ENCODE peak calls at places on chromosomes 2 and 18, in nine cellular contexts. M is brain microvascular endothelial cell, O is fibroblast of lung, T is psoas muscle, S is BE2C, C is heart right ventricle, Z is dorsolateral prefrontal cortex, D is SK-N-SH, N is ascending aorta. E is an unnamed sample.
A peak's percentile ranks its signal among the peaks of the same experiment; 100 is the strongest.

GRCh38 chr2:7513834-7514233 is 596.6 kb downstream of the RNF144A start:
- DNase-seq in T (no peak), N (no peak), D (no peak), Z (no peak), S (no peak), O (no peak), M (no peak), C (no peak), E (no peak)

GRCh38 chr18:70415823-70416488 is 127.1 kb downstream of the SOCS6 start:
- DNase-seq in Z (no peak), M (no peak), N (no peak), D (no peak), C (no peak), O (no peak), S (no peak), T (no peak), E (no peak)

GRCh38 chr2:86185517-86186212 is 9.6 kb downstream of the IMMT start:
- DNase-seq in S (no peak), N (no peak), C (no peak), D (no peak), M (no peak), Z (no peak), T (no peak), O (no peak), E (no peak)

GRCh38 chr18:2894841-2895370 is 48.1 kb downstream of the EMILIN2 start:
- DNase-seq in T (no peak), D (no peak), C (no peak), M (no peak), O (no peak), S (no peak), Z (no peak), N (peak; percentile 38), E (no peak)

GRCh38 chr18:64405161-64405560 is 256.3 kb upstream of the LINC00305 start:
- DNase-seq in O (peak; percentile 0), M (peak; percentile 69), T (no peak), C (no peak), S (no peak), Z (no peak), N (no peak), D (no peak), E (no peak)

GRCh38 chr2:130877258-130877657 is 40.5 kb downstream of the ARHGEF4 start:
- DNase-seq in O (no peak), S (no peak), C (no peak), T (no peak), D (no peak), N (no peak), M (no peak), Z (no peak), E (no peak)

GRCh38 chr2:173760553-173760952 is 204.6 kb downstream of the SP3 start:
- DNase-seq in N (no peak), M (peak; percentile 7), S (no peak), C (no peak), O (peak; percentile 41), T (no peak), D (no peak), Z (no peak), E (no peak)

GRCh38 chr18:56538756-56539155 is 99.6 kb downstream of the TXNL1 start:
- DNase-seq in M (peak; percentile 29), T (no peak), Z (no peak), D (no peak), O (peak; percentile 77), S (no peak), C (no peak), N (no peak), E (no peak)

DNA sequence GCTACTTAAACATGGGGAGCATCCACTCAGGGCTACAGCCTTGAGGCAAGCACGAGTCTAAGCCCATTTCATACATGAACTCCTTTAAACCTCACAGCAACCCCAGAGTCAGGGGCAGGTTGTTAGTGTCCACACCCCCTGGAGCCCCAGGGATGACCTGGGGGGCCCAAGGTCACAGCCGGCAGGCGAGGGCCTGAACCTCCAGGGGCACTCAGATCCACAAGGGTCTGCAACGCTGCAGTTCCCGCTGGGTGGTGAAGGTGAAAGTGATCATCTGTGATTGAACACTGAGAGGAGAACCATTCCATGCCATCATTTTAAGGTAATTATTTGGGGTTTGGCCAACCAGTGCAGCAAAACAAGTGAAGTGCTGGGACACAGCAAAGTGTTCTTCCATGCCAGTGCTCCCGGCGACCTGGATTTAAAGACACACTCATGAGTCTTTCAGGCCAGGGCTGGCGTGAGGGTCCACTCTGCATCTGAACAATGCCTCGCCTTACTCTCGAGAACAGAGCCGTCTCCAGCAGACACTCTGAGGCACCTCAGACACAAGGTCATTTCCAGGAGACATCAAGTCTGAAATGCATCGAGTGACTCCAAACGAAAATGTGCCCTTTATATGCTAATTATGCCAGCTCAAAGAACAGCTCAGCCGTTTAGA is 61.6 kb upstream of the SNTG2 start:
- DNase-seq in O (no peak), Z (no peak), C (no peak), N (peak; percentile 45), M (no peak), D (no peak), S (no peak), T (no peak), E (no peak)
- H3K27me3 ChIP-seq in O (no peaks in the 10 kb centered on the region), Z (peaks cover 17% of the 10 kb centered on the region), C (no peaks in the 10 kb centered on the region), N (no peaks in the 10 kb centered on the region), M (no peaks in the 10 kb centered on the region), D (no peaks in the 10 kb centered on the region), S (no peaks in the 10 kb centered on the region), T (no peaks in the 10 kb centered on the region), E (no peaks in the 10 kb centered on the region)

GRCh38 chr2:45005261-45006002 is 3.8 kb downstream of the SIX2 start:
- DNase-seq in S (no peak), T (no peak), C (no peak), Z (no peak), O (no peak), M (no peak), D (peak; percentile 31), N (no peak), E (no peak)

GRCh38 chr2:45006041-45006941 is 3.0 kb downstream of the SIX2 start:
- DNase-seq in S (no peak), O (no peak), T (no peak), C (no peak), M (no peak), N (no peak), D (peak; percentile 35), Z (no peak), E (no peak)

GRCh38 chr2:45003586-45004568 is 5.4 kb downstream of the SIX2 start:
- DNase-seq in N (no peak), O (no peak), M (no peak), T (no peak), Z (no peak), C (no peak), S (no peak), D (peak; percentile 33), E (no peak)

GRCh38 chr2:45002661-45003210 is 6.5 kb downstream of the SIX2 start:
- DNase-seq in T (no peak), N (no peak), C (no peak), O (no peak), Z (no peak), S (no peak), M (no peak), D (no peak), E (no peak)

DNA sequence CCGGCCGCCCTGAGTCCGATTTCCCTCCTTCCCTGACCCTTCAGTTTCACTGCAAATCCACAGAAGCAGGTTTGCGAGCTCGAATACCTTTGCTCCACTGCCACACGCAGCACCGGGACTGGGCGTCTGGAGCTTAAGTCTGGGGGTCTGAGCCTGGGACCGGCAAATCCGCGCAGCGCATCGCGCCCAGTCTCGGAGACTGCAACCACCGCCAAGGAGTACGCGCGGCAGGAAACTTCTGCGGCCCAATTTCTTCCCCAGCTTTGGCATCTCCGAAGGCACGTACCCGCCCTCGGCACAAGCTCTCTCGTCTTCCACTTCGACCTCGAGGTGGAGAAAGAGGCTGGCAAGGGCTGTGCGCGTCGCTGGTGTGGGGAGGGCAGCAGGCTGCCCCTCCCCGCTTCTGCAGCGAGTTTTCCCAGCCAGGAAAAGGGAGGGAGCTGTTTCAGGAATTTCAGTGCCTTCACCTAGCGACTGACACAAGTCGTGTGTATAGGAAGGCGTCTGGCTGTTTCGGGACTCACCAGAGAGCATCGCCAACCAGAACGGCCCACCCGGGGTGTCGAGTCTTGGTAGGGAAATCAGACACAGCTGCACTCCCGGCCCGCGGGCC is 4.6 kb downstream of the SIX2 start:
- DNase-seq in D (no peak), T (no peak), C (no peak), Z (no peak), S (no peak), M (no peak), O (no peak), N (no peak), E (no peak)
- H3K27me3 ChIP-seq in D (no peaks in the 10 kb centered on the region), T (no peaks in the 10 kb centered on the region), C (peaks cover 21% of the 10 kb centered on the region), Z (peaks cover 98% of the 10 kb centered on the region), S (no peaks in the 10 kb centered on the region), M (no peaks in the 10 kb centered on the region), O (peaks cover 94% of the 10 kb centered on the region), N (peaks cover 8% of the 10 kb centered on the region), E (peaks cover 96% of the 10 kb centered on the region)

GRCh38 chr2:232352511-232353091 is 25.9 kb upstream of the ALPP start:
- DNase-seq in T (peak; percentile 45), O (no peak), D (no peak), Z (no peak), S (no peak), M (no peak), C (no peak), N (no peak), E (no peak)

GRCh38 chr2:232349946-232350635 is 28.5 kb upstream of the ALPP start:
- DNase-seq in N (no peak), T (peak; percentile 53), M (no peak), O (no peak), C (no peak), D (no peak), S (no peak), Z (no peak), E (no peak)

GRCh38 chr2:232349546-232349945 is 29.0 kb upstream of the ALPP start:
- DNase-seq in C (no peak), M (no peak), O (no peak), T (peak; percentile 42), Z (no peak), D (no peak), N (no peak), S (no peak), E (no peak)

GRCh38 chr2:232351686-232352510 is 26.7 kb upstream of the ALPP start:
- DNase-seq in C (no peak), Z (no peak), N (no peak), D (no peak), S (no peak), T (peak; percentile 47), M (no peak), O (no peak), E (no peak)

GRCh38 chr2:232350804-232351685 is 27.5 kb upstream of the ALPP start:
- DNase-seq in T (peak; percentile 38), S (no peak), C (no peak), O (no peak), Z (no peak), D (no peak), N (no peak), M (no peak), E (no peak)
- H3K27me3 ChIP-seq in T (no peaks in the 10 kb centered on the region), S (peaks cover 56% of the 10 kb centered on the region), C (peaks cover 22% of the 10 kb centered on the region), O (peaks cover 20% of the 10 kb centered on the region), Z (peaks cover 58% of the 10 kb centered on the region), D (peaks cover 67% of the 10 kb centered on the region), N (peaks cover 19% of the 10 kb centered on the region), M (peaks cover 52% of the 10 kb centered on the region), E (peaks cover 56% of the 10 kb centered on the region)

DNA sequence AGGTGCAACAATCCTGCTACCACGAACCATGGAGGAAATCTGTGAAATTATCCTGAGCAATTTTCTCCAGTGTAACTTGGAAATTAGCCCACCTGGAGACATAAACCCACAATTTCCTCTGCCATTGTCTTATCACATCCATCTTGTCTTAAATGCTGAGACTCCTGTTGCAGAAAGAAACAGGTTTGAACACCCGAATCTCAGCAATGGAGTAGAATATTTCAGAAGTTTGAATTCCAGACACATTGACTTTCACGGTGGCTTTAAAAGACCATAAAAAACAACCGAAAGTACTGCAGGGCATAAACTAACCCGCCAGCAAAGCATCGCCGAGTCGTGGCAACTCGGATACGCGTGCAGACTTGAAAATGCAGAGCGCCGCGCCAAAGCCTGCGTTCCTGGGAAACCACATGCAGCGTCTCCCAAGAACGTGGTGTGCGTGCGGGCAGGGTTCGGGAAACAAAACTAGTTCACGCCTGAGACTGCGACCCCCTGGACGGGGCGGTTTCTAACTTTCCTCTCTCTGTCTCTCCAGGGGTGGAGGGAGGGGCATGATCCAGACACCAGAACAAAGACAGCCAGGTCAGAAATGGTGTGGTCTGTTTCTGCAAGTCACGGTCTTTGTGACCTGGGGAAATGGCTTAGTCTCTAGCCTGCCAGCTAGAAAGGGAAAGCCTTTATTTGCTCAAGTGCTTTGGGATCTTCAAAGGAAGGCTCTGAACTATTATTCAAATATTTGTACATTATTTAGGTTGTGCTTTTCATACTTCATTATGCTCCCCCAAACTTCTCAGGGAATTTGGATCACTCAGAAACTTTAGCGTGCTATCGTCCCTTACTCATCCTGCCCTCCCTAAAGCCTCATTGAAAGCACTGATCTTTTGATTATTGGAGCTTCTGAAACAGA is 26.9 kb upstream of the KCTD1 start:
- DNase-seq in T (peak; percentile 61), O (peak; percentile 75), D (peak; percentile 50), N (no peak), S (peak; percentile 43), C (peak; percentile 32), M (peak; percentile 59), Z (peak; percentile 63), E (no peak)
- H3K27me3 ChIP-seq in T (no peaks in the 10 kb centered on the region), O (peaks cover 9% of the 10 kb centered on the region), D (no peaks in the 10 kb centered on the region), N (no peaks in the 10 kb centered on the region), S (no peaks in the 10 kb centered on the region), C (no peaks in the 10 kb centered on the region), M (peaks cover 3% of the 10 kb centered on the region), Z (no peaks in the 10 kb centered on the region), E (no peaks in the 10 kb centered on the region)